ENCODE peak calls at places on chromosome 16, in ten cellular contexts. I is stimulated activated CD4-positive, alpha-beta T cell treated with anti-CD3 and anti-CD28 coated beads, Interleukin-2, amount 100 ng/mL, for 24 hours; G is T-helper 1 cell; F is brain microvascular endothelial cell; D is mucosa of gallbladder; H is activated naive CD4-positive, alpha-beta T cell treated with Interleukin-2 at 50 U/mL for 16 hours; P is A549; Y is amniotic epithelial cell; E is smooth muscle cell of the brain vasculature; B is CD8-positive, alpha-beta T cell. V is an unnamed sample.

GRCh38 chr16:73568769-73569168 is 520.8 kb upstream of the ZFHX3 start:
- DNase-seq in I (no peak), G (no peak), F (no peak), D (no peak), H (no peak), P (no peak), Y (no peak), E (no peak), B (no peak), V (no peak)

GRCh38 chr16:84677017-84677803 is 22.6 kb upstream of the USP10 start:
- DNase-seq in I (no peak), G (no peak), F (no peak), D (no peak), H (no peak), P (no peak), Y (no peak), E (peak; percentile 29), B (no peak), V (no peak)

GRCh38 chr16:22318690-22319358 is 21.6 kb downstream of the POLR3E start:
- DNase-seq in I (peak; percentile 66), G (peak; percentile 47), F (peak; percentile 28), D (no peak), H (peak; percentile 68), P (peak; percentile 55), Y (peak; percentile 19), E (no peak), B (peak; percentile 64), V (peak; percentile 17)

GRCh38 chr16:910181-910580 is 60.6 kb downstream of the LMF1 start:
- DNase-seq in I (no peak), G (no peak), F (no peak), D (no peak), H (no peak), P (no peak), Y (no peak), E (no peak), B (peak; percentile 2), V (no peak)

GRCh38 chr16:88746511-88746910 is 38.5 kb downstream of the PIEZO1 start:
- DNase-seq in I (no peak), G (no peak), F (no peak), D (no peak), H (no peak), P (no peak), Y (no peak), E (no peak), B (no peak), V (no peak)

GRCh38 chr16:12767897-12768296 is 35.8 kb downstream of the CPPED1 start:
- DNase-seq in I (no peak), G (no peak), F (no peak), D (no peak), H (no peak), P (no peak), Y (peak; percentile 75), E (no peak), B (no peak), V (no peak)

GRCh38 chr16:70695351-70696070 is 9.7 kb upstream of the MTSS2 start:
- DNase-seq in I (no peak), G (no peak), F (no peak), D (peak; percentile 59), H (no peak), P (peak; percentile 48), Y (no peak), E (no peak), B (peak; percentile 1), V (peak; percentile 39)

GRCh38 chr16:70160388-70160787 is 13.2 kb upstream of the CLEC18C start:
- DNase-seq in I (no peak), G (no peak), F (no peak), D (no peak), H (no peak), P (no peak), Y (no peak), E (no peak), B (no peak), V (no peak)

GRCh38 chr16:68902376-68903345 is 59.3 kb downstream of the TANGO6 start:
- DNase-seq in I (no peak), G (no peak), F (peak; percentile 51), D (peak; percentile 31), H (no peak), P (peak; percentile 68), Y (peak; percentile 55), E (peak; percentile 31), B (no peak), V (peak; percentile 58)

GRCh38 chr16:17367932-17368331 is 102.8 kb downstream of the XYLT1 start:
- DNase-seq in I (no peak), G (no peak), F (peak; percentile 13), D (no peak), H (no peak), P (no peak), Y (peak; percentile 50), E (peak; percentile 46), B (no peak), V (no peak)

GRCh38 chr16:85641776-85642176 is 28.7 kb downstream of the GSE1 start:
- DNase-seq in I (no peak), G (no peak), F (peak; percentile 3), D (peak; percentile 86), H (no peak), P (peak; percentile 35), Y (peak; percentile 30), E (no peak), B (no peak), V (no peak)

GRCh38 chr16:73864868-73865267 is 431.7 kb upstream of the PSMD7 start:
- DNase-seq in I (no peak), G (no peak), F (no peak), D (no peak), H (no peak), P (no peak), Y (no peak), E (no peak), B (no peak), V (peak; percentile 39)

GRCh38 chr16:30185683-30186421 is 2.5 kb downstream of the CORO1A start:
- DNase-seq in I (peak; percentile 80), G (peak; percentile 77), F (no peak), D (peak; percentile 61), H (peak; percentile 79), P (no peak), Y (no peak), E (no peak), B (peak; percentile 89), V (no peak)

GRCh38 chr16:71885261-71885650 is 1.3 kb upstream of the ZNF821 start:
- DNase-seq in I (no peak), G (no peak), F (no peak), D (no peak), H (no peak), P (no peak), Y (no peak), E (no peak), B (no peak), V (no peak)

GRCh38 chr16:10782628-10783027 is 36.0 kb downstream of the TVP23A start:
- DNase-seq in I (no peak), G (no peak), F (no peak), D (no peak), H (no peak), P (no peak), Y (no peak), E (no peak), B (no peak), V (no peak)

GRCh38 chr16:27313422-27314160 is at the start of gene IL4R:
- DNase-seq in I (peak; percentile 84), G (peak; percentile 63), F (peak; percentile 80), D (peak; percentile 59), H (peak; percentile 62), P (peak; percentile 80), Y (peak; percentile 93), E (peak; percentile 52), B (peak; percentile 62), V (no peak)

GRCh38 chr16:51310159-51310558 is 159.1 kb upstream of the SALL1 start:
- DNase-seq in I (no peak), G (no peak), F (no peak), D (no peak), H (no peak), P (no peak), Y (no peak), E (no peak), B (no peak), V (no peak)

GRCh38 chr16:19809121-19809635 is 75.5 kb downstream of the GPRC5B start:
- DNase-seq in I (no peak), G (no peak), F (no peak), D (no peak), H (no peak), P (peak; percentile 26), Y (peak; percentile 32), E (no peak), B (no peak), V (peak; percentile 58)

GRCh38 chr16:30022887-30023286 is at the start of gene C16orf92:
- DNase-seq in I (no peak), G (no peak), F (no peak), D (no peak), H (no peak), P (no peak), Y (no peak), E (no peak), B (no peak), V (no peak)

GRCh38 chr16:4692460-4693295 is 684 bp upstream of the NUDT16L1 start:
- DNase-seq in I (no peak), G (no peak), F (no peak), D (peak; percentile 19), H (peak; percentile 14), P (no peak), Y (no peak), E (no peak), B (no peak), V (no peak)

V was measured in foreskin keratinocyte.